ENCODE peak calls at places on chromosomes 16 and 17, in four cellular contexts. M is cardiac muscle cell, Z is mammary epithelial cell, U is foreskin keratinocyte. B is an unnamed sample.
A peak's percentile ranks its signal among the peaks of the same experiment; 100 is the strongest.

GRCh38 chr17:7856081-7856791 is 1.1 kb downstream of the NAA38 start:
- DNase-seq in M (peak; percentile 77), Z (no peak), U (peak; percentile 15), B (no peak)

GRCh38 chr16:8764486-8765250 is 32.8 kb downstream of the TMEM186 start:
- DNase-seq in Z (no peak), M (no peak), U (no peak), B (no peak)

GRCh38 chr16:22300427-22301071 is 3.3 kb downstream of the POLR3E start:
- DNase-seq in Z (peak; percentile 39), U (peak; percentile 31), M (peak; percentile 71), B (no peak)

GRCh38 chr16:29820271-29820701 is at the start of gene MVP:
- DNase-seq in Z (peak; percentile 66), U (peak; percentile 65), M (peak; percentile 74), B (peak; percentile 37)

GRCh38 chr17:61594294-61594825 is 3.3 kb upstream of the NACA2 start:
- DNase-seq in Z (peak; percentile 13), M (no peak), U (no peak), B (no peak)

GRCh38 chr17:41026668-41027471 is at the start of gene KRTAP1-5:
- DNase-seq in M (peak; percentile 21), U (peak; percentile 59), Z (peak; percentile 61), B (no peak)

GRCh38 chr17:59534583-59534982 is 30.8 kb upstream of the DHX40 start:
- DNase-seq in U (no peak), M (peak; percentile 14), Z (peak; percentile 3), B (no peak)

GRCh38 chr17:74972107-74972972 is at the start of gene HID1:
- DNase-seq in U (no peak), M (peak; percentile 17), Z (no peak), B (peak; percentile 87)

GRCh38 chr17:63775420-63775819 is 1.4 kb downstream of the DDX42 start:
- DNase-seq in M (no peak), Z (no peak), U (no peak), B (no peak)

GRCh38 chr16:15966420-15967222 is 17.2 kb downstream of the ABCC1 start:
- DNase-seq in M (peak; percentile 69), Z (peak; percentile 85), U (peak; percentile 85), B (no peak)

GRCh38 chr17:15944720-15945492 is at the start of gene ADORA2B:
- DNase-seq in Z (peak; percentile 70), U (peak; percentile 57), M (peak; percentile 89), B (peak; percentile 54)

GRCh38 chr17:6603746-6604325 is 36.7 kb downstream of the KIAA0753 start:
- DNase-seq in M (peak; percentile 36), Z (no peak), U (no peak), B (no peak)

GRCh38 chr16:66247516-66248089 is 118.9 kb upstream of the CDH5 start:
- DNase-seq in U (no peak), M (peak; percentile 79), Z (no peak), B (no peak)

GRCh38 chr16:23967018-23967417 is 131.2 kb downstream of the PRKCB start:
- DNase-seq in U (no peak), Z (no peak), M (no peak), B (no peak)

GRCh38 chr17:81030726-81031570 is 4.0 kb upstream of the BAIAP2 start:
- DNase-seq in U (no peak), Z (no peak), M (peak; percentile 47), B (no peak)

GRCh38 chr17:73226556-73227172 is 33.8 kb downstream of the COG1 start:
- DNase-seq in U (no peak), Z (no peak), M (peak; percentile 27), B (no peak)

GRCh38 chr16:22001591-22001990 is 675 bp upstream of the PDZD9 start:
- DNase-seq in Z (peak; percentile 70), M (peak; percentile 62), U (peak; percentile 77), B (no peak)

GRCh38 chr16:12239953-12240485 is 263.5 kb downstream of the SNX29 start:
- DNase-seq in M (peak; percentile 64), Z (peak; percentile 5), U (no peak), B (no peak)

GRCh38 chr16:28499854-28500253 is 5.4 kb downstream of the APOBR start:
- DNase-seq in U (no peak), Z (no peak), M (no peak), B (no peak)

GRCh38 chr16:85571813-85572619 is 41.1 kb upstream of the GSE1 start:
- DNase-seq in M (no peak), Z (no peak), U (no peak), B (no peak)
- H3K27me3 ChIP-seq in M (no peaks in the 10 kb centered on the region), Z (no peaks in the 10 kb centered on the region), U (peaks cover 21% of the 10 kb centered on the region), B (no peaks in the 10 kb centered on the region)

DNA sequence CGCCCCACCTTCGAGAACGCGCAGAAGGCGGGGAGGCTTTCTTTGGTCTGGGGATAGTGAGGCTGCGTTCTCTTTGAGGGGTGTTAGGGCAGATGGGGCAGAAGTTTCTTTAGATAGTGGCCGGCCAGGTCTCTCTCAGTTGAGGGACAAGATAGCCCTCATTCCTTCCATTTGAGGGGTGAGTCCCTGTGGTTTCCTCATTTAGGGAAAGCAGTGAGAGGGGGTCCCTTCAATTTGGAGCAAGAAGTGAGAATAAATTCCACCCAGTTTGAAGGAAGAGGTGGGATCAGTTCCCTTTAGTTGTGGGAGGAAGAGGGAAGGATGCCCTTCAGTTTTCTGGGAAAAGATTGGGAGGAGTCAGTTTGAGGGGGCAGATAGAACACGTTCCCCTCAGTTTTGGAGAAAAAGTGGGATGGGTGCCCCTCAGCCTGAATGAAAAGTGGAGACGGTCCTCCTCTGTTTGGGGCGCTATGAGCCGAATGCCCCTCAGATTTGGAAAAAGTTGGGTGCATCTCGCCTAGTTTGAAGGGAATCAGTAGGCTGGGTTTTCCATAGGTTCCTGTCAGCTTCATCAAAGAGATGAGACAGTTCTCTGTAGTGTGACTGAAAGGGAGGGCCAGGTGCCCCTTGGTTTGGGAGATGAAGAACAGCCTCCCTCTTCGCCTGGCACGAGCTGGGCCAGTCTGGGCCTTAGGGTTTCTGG is 568 bp upstream of the FHOD1 start:
- DNase-seq in Z (no peak), U (no peak), M (no peak), B (no peak)
- H3K27ac ChIP-seq in Z (no peak overlapping the region), U (no peak overlapping the region), M (no peak overlapping the region), B (peak overlapping the region; percentile 29)

GRCh38 chr16:54594646-54595381 is 308.2 kb upstream of the IRX3 start:
- DNase-seq in U (no peak), M (no peak), Z (no peak), B (no peak)

GRCh38 chr16:54590836-54591235 is 304.2 kb upstream of the IRX3 start:
- DNase-seq in Z (no peak), M (no peak), U (no peak), B (no peak)

GRCh38 chr16:54588026-54588425 is 301.4 kb upstream of the IRX3 start:
- DNase-seq in U (no peak), Z (no peak), M (no peak), B (no peak)

GRCh38 chr16:54589326-54589725 is 302.7 kb upstream of the IRX3 start:
- DNase-seq in U (no peak), M (no peak), Z (no peak), B (no peak)

GRCh38 chr16:54591816-54592246 is 305.2 kb upstream of the IRX3 start:
- DNase-seq in Z (no peak), U (no peak), M (no peak), B (no peak)
- H3K27me3 ChIP-seq in Z (no peaks in the 10 kb centered on the region), U (peaks cover 11% of the 10 kb centered on the region), M (no peaks in the 10 kb centered on the region), B (no peaks in the 10 kb centered on the region)

DNA sequence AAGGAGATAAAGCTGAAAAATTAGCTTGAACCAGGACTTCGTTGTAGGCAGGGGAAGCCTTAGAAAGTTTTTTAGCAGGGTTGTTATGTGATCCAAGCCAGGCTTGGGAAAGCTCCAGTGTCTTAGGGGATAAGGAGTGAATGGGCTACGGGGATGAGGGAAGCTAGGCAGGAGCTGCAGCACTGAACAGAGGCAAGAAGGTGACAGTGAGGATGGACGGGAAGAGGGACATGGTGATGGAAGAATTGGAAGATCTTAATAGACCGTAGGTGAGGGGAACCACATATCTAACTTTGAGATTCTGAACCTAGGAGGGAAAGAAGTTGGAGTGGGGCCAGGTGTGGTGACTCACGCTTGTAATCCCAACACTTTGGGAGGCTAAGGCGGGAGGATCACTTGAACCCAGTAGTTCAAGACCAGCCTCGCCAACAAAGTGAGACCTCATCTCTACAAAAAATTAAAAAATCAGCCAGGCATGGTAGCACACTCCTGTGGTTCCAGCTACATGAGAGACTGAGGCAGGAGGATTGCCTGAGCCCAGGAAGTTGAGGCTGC is 3.2 kb downstream of the RHBDL3 start:
- DNase-seq in Z (no peak), U (no peak), M (no peak), B (no peak)
- H3K27ac ChIP-seq in Z (no peak overlapping the region), U (no peak overlapping the region), M (no peak overlapping the region), B (no peak overlapping the region)